ENCODE peak calls at places on chromosomes 11 and 22, in nine cellular contexts. J, H, Z, B, R, L, W, M and P are unnamed samples. For H3K4me1, the result is how much of the 10 kb centered on the place peaks cover.

GRCh38 chr11:57648791-57649735 is 649 bp downstream of the YPEL4 start:
- DNase-seq in J (no peak), H (peak), Z (no peak), B (no peak), R (no peak), L (no peak), W (peak), M (peak), P (no peak)

GRCh38 chr22:17612057-17612456 is 16.5 kb downstream of the ATP6V1E1 start:
- DNase-seq in J (no peak), H (no peak), Z (no peak), B (no peak), R (no peak), L (no peak), W (no peak), M (no peak), P (no peak)

GRCh38 chr11:76803811-76804600 is 20.9 kb downstream of the TSKU start:
- DNase-seq in J (no peak), H (no peak), Z (no peak), B (no peak), R (peak), L (no peak), W (peak), M (no peak), P (peak)

GRCh38 chr11:79060534-79060933 is 380.3 kb downstream of the TENM4 start:
- DNase-seq in J (no peak), H (no peak), Z (no peak), B (no peak), R (no peak), L (no peak), W (no peak), M (no peak), P (no peak)

GRCh38 chr11:66727282-66727882 is 1.6 kb downstream of the SPTBN2 start:
- DNase-seq in J (no peak), H (peak), Z (no peak), B (peak), R (no peak), L (no peak), W (peak), M (peak), P (no peak)

GRCh38 chr11:57493507-57494503 is 21.7 kb downstream of the SLC43A1 start:
- DNase-seq in J (no peak), H (peak), Z (peak), B (peak), R (no peak), L (peak), W (no peak), M (peak), P (peak)

GRCh38 chr11:69601346-69601975 is 39.5 kb upstream of the CCND1 start:
- DNase-seq in J (peak), H (no peak), Z (no peak), B (no peak), R (no peak), L (no peak), W (no peak), M (no peak), P (no peak)

GRCh38 chr11:10459029-10459970 is 4.2 kb downstream of the AMPD3 start:
- DNase-seq in J (no peak), H (peak), Z (no peak), B (peak), R (no peak), L (no peak), W (no peak), M (peak), P (peak)

GRCh38 chr11:11780843-11781242 is 60.9 kb upstream of the USP47 start:
- DNase-seq in J (no peak), H (no peak), Z (no peak), B (no peak), R (no peak), L (no peak), W (no peak), M (no peak), P (no peak)

GRCh38 chr11:122097419-122098001 is 18.5 kb downstream of the BLID start:
- DNase-seq in J (no peak), H (no peak), Z (no peak), B (no peak), R (no peak), L (no peak), W (peak), M (no peak), P (no peak)

GRCh38 chr11:107545101-107545514 is 20.4 kb downstream of the ALKBH8 start:
- DNase-seq in J (no peak), H (no peak), Z (no peak), B (no peak), R (no peak), L (no peak), W (peak), M (no peak), P (no peak)

GRCh38 chr11:96486890-96487633 is 97.2 kb downstream of the JRKL start:
- DNase-seq in J (peak), H (peak), Z (no peak), B (peak), R (no peak), L (no peak), W (peak), M (peak), P (no peak)

GRCh38 chr11:47669856-47670255 is 27.5 kb upstream of the MTCH2 start:
- DNase-seq in J (no peak), H (no peak), Z (no peak), B (no peak), R (no peak), L (no peak), W (no peak), M (no peak), P (no peak)

GRCh38 chr11:134230339-134230738 is 5.9 kb downstream of the VPS26B start:
- DNase-seq in J (no peak), H (no peak), Z (no peak), B (no peak), R (no peak), L (no peak), W (no peak), M (no peak), P (no peak)

GRCh38 chr22:39797528-39798147 is 95.9 kb downstream of the ENTHD1 start:
- DNase-seq in J (no peak), H (no peak), Z (no peak), B (no peak), R (no peak), L (no peak), W (no peak), M (no peak), P (no peak)

GRCh38 chr11:44765026-44765595 is 38.3 kb downstream of the TSPAN18 start:
- DNase-seq in J (no peak), H (no peak), Z (no peak), B (no peak), R (no peak), L (no peak), W (no peak), M (no peak), P (no peak)

GRCh38 chr11:44765676-44766075 is 38.9 kb downstream of the TSPAN18 start:
- DNase-seq in J (no peak), H (no peak), Z (no peak), B (no peak), R (no peak), L (no peak), W (no peak), M (no peak), P (no peak)

GRCh38 chr11:44767421-44767820 is 40.7 kb downstream of the TSPAN18 start:
- DNase-seq in J (no peak), H (no peak), Z (no peak), B (no peak), R (no peak), L (no peak), W (peak), M (no peak), P (no peak)

GRCh38 chr11:44766112-44766971 is 39.6 kb downstream of the TSPAN18 start:
- DNase-seq in J (no peak), H (no peak), Z (peak), B (peak), R (peak), L (no peak), W (peak), M (peak), P (no peak)

DNA sequence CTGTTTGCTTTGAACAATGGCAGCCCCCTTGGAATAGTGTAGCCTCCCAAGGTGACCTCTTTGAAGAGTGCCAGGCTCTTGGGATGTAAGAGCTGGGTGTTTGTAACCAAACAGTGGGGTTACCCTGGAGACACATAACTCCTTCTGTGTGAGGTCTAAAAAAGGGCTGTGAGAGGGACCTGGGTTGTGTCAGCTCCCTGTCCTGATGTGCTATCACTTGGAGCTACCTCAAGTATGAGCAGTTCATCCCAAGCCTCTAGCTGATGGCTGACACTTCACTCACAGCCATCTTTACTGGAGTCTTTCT is 40.2 kb downstream of the TSPAN18 start:
- DNase-seq in J (no peak), H (no peak), Z (no peak), B (no peak), R (no peak), L (no peak), W (peak), M (peak), P (no peak)
- H3K27ac ChIP-seq in J (peak), H (no peak), Z (peak), B (no peak), R (peak), L (no peak), W (peak), M (peak), P (no peak)

GRCh38 chr11:75562836-75563484 is 907 bp downstream of the SERPINH1 start:
- DNase-seq in J (peak), H (no peak), Z (no peak), B (peak), R (no peak), L (peak), W (peak), M (peak), P (no peak)
- H3K4me1 ChIP-seq in J (half or more), H (under half), Z (under half), B (under half), R (half or more), L (under half), W (under half), M (under half), P (under half)

DNA sequence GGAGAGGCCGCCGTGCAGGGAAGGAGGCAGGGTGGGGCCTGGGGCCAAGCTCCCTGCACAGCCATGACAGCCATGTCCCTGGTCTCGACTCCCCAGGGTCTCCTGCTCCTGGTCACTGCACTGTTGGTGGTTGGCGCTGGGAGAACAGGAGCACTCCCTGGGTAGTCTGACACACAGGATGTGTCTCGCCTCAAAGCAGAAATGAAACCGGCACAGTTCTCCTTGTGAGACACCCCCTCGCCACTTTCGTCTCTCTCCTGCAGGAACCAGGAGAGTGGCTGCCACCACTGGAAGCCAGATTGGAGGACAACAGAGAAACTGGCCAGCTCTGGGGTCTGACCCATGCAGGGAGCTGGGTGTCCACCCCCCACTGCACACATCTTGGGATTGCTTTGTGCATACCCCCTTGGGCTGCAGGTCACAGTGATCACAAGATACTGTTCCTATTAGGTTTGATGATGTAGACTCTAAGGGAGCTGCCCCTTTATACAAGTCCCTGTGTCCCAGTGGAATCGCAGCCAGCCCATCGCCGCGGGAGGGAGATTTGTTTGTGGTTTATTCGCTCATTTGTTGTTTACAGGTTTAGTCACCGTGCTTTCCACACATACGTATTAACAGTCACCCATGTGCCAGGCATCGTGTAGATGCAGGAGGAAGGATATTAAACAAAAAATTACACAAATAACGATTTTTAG is 27.0 kb upstream of the YWHAH start:
- DNase-seq in J (no peak), H (no peak), Z (no peak), B (peak), R (peak), L (no peak), W (no peak), M (no peak), P (no peak)
- H3K27ac ChIP-seq in J (no peak), H (no peak), Z (no peak), B (no peak), R (no peak), L (no peak), W (no peak), M (no peak), P (no peak)

GRCh38 chr22:32823024-32823730 is 21.7 kb downstream of the TIMP3 start:
- DNase-seq in J (no peak), H (no peak), Z (no peak), B (peak), R (no peak), L (no peak), W (peak), M (peak), P (no peak)
- H3K4me1 ChIP-seq in J (under half), H (under half), Z (under half), B (under half), R (half or more), L (under half), W (under half), M (under half), P (under half)

DNA sequence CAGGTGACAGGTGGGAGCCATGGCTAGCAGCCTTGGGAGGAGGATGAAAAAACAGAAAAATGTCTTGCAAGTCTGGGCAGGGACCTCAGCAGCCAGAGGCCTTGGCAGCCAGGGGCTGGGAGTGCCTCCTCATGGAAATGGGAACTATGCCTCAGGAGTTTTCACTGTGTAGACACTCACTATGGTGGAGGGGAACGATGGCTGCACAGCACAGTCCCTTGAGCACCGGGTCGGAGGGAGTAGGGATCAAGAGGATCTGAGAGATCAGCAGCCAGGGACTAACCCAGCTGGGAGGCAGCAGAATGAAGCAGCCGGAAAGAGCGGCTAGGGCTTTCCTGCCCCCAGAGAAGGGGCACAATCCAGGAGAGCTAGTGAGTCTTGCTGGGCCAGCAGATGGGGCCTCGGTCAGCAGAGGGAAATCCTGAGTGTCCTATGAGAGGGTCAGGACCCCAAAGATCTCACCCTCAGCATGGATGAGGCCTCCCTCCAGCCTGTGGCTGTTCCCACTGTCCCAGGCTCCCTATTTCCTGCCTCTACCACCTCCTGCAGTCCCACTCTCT is 6.2 kb upstream of the FTH1 start:
- DNase-seq in J (peak), H (no peak), Z (peak), B (no peak), R (peak), L (no peak), W (no peak), M (no peak), P (no peak)
- H3K27ac ChIP-seq in J (peak), H (no peak), Z (peak), B (peak), R (peak), L (no peak), W (no peak), M (peak), P (peak)

GRCh38 chr22:27867114-27867957 is 51.7 kb downstream of the PITPNB start:
- DNase-seq in J (no peak), H (no peak), Z (no peak), B (no peak), R (no peak), L (no peak), W (peak), M (no peak), P (no peak)

GRCh38 chr22:27870234-27871191 is 48.5 kb downstream of the PITPNB start:
- DNase-seq in J (no peak), H (no peak), Z (no peak), B (no peak), R (no peak), L (no peak), W (no peak), M (no peak), P (no peak)

GRCh38 chr22:27866136-27867091 is 52.6 kb downstream of the PITPNB start:
- DNase-seq in J (no peak), H (no peak), Z (no peak), B (peak), R (peak), L (no peak), W (peak), M (no peak), P (no peak)

GRCh38 chr22:27868738-27869282 is 50.2 kb downstream of the PITPNB start:
- DNase-seq in J (no peak), H (no peak), Z (no peak), B (no peak), R (no peak), L (no peak), W (no peak), M (no peak), P (no peak)

GRCh38 chr22:27867958-27868737 is 50.9 kb downstream of the PITPNB start:
- DNase-seq in J (no peak), H (no peak), Z (no peak), B (no peak), R (no peak), L (no peak), W (peak), M (no peak), P (no peak)
- H3K4me1 ChIP-seq in J (half or more), H (under half), Z (under half), B (half or more), R (half or more), L (under half), W (under half), M (under half), P (under half)

GRCh38 chr11:1880746-1881441 is 10.8 kb downstream of the PRR33 start:
- DNase-seq in J (no peak), H (no peak), Z (no peak), B (no peak), R (no peak), L (no peak), W (no peak), M (no peak), P (no peak)
- H3K27ac ChIP-seq in J (no peak), H (no peak), Z (no peak), B (no peak), R (peak), L (no peak), W (no peak), M (no peak), P (no peak)

DNA sequence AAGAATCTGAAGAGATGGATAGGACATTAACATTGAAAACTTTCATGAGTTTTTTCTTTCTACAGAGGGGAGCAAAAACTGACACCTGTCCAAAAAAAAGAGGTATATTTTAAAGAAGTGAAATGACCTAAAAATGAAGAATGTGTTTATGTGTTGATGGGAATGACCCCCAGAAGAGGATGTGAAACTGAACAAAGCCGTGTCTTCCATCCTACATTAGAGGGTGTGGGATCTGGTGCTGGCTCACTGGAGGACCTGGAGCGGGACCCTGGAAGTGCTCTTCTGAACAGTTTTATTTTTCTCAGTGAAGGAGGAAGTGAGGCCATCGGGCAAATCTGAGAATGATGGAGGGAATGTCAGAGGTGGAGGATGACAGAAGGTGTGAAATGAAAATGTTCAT is 470.1 kb downstream of the NTM start:
- DNase-seq in J (no peak), H (no peak), Z (no peak), B (no peak), R (no peak), L (no peak), W (no peak), M (no peak), P (no peak)
- H3K4me1 ChIP-seq in J (under half), H (under half), Z (under half), B (under half), R (under half), L (under half), W (under half), M (under half), P (under half)